ENCODE peak calls at places on chromosomes 16 and 17, in eight cellular contexts. One of them, this sample, is unnamed.

GRCh38 chr17:6177941-6178694 is 107.9 kb downstream of the WSCD1 start:
- DNase-seq in T follicular helper cell: no peak
- DNase-seq in T-cell: no peak
- DNase-seq in NCI-H2081: no peak
- DNase-seq in ovary: no peak
- DNase-seq in gastrocnemius medialis: no peak
- DNase-seq in upper lobe of left lung: no peak
- DNase-seq in activated naive CD4-positive, alpha-beta T cell treated with Interleukin-2 at 50 U/mL for 16 hours: no peak
- DNase-seq in this sample: no peak

GRCh38 chr16:47970291-47970931 is 185.4 kb downstream of the ABCC12 start:
- DNase-seq in NCI-H2081: no peak
- DNase-seq in T-cell: no peak
- DNase-seq in activated naive CD4-positive, alpha-beta T cell treated with Interleukin-2 at 50 U/mL for 16 hours: no peak
- DNase-seq in T follicular helper cell: no peak
- DNase-seq in gastrocnemius medialis: no peak
- DNase-seq in upper lobe of left lung: no peak
- DNase-seq in ovary: no peak
- DNase-seq in this sample: no peak

GRCh38 chr17:39898088-39898487 is 20.3 kb downstream of the GSDMB start:
- DNase-seq in gastrocnemius medialis: no peak
- DNase-seq in NCI-H2081: no peak
- DNase-seq in T-cell: no peak
- DNase-seq in activated naive CD4-positive, alpha-beta T cell treated with Interleukin-2 at 50 U/mL for 16 hours: no peak
- DNase-seq in T follicular helper cell: no peak
- DNase-seq in upper lobe of left lung: no peak
- DNase-seq in ovary: no peak
- DNase-seq in this sample: no peak

GRCh38 chr17:59154335-59154720 is 658 bp downstream of the SKA2 start:
- DNase-seq in T follicular helper cell: peak; percentile 8
- DNase-seq in gastrocnemius medialis: no peak
- DNase-seq in NCI-H2081: peak; percentile 69
- DNase-seq in ovary: peak; percentile 60
- DNase-seq in upper lobe of left lung: peak; percentile 33
- DNase-seq in T-cell: no peak
- DNase-seq in activated naive CD4-positive, alpha-beta T cell treated with Interleukin-2 at 50 U/mL for 16 hours: peak; percentile 37
- DNase-seq in this sample: peak; percentile 19

GRCh38 chr16:64738321-64738960 is 383.4 kb downstream of the CDH11 start:
- DNase-seq in gastrocnemius medialis: no peak
- DNase-seq in T-cell: no peak
- DNase-seq in activated naive CD4-positive, alpha-beta T cell treated with Interleukin-2 at 50 U/mL for 16 hours: no peak
- DNase-seq in ovary: no peak
- DNase-seq in NCI-H2081: no peak
- DNase-seq in upper lobe of left lung: no peak
- DNase-seq in T follicular helper cell: no peak
- DNase-seq in this sample: no peak

GRCh38 chr16:12100124-12100647 is 123.7 kb downstream of the SNX29 start:
- DNase-seq in gastrocnemius medialis: no peak
- DNase-seq in NCI-H2081: no peak
- DNase-seq in ovary: no peak
- DNase-seq in activated naive CD4-positive, alpha-beta T cell treated with Interleukin-2 at 50 U/mL for 16 hours: no peak
- DNase-seq in upper lobe of left lung: no peak
- DNase-seq in T-cell: no peak
- DNase-seq in T follicular helper cell: no peak
- DNase-seq in this sample: no peak

GRCh38 chr16:1812732-1813163 is 13.9 kb downstream of the HAGH start:
- DNase-seq in T-cell: peak; percentile 38
- DNase-seq in ovary: peak; percentile 83
- DNase-seq in NCI-H2081: peak; percentile 87
- DNase-seq in upper lobe of left lung: peak; percentile 87
- DNase-seq in T follicular helper cell: peak; percentile 31
- DNase-seq in activated naive CD4-positive, alpha-beta T cell treated with Interleukin-2 at 50 U/mL for 16 hours: peak; percentile 43
- DNase-seq in gastrocnemius medialis: no peak
- DNase-seq in this sample: peak; percentile 59

GRCh38 chr16:88049020-88049419 is 97.8 kb downstream of the BANP start:
- DNase-seq in ovary: no peak
- DNase-seq in T follicular helper cell: no peak
- DNase-seq in gastrocnemius medialis: no peak
- DNase-seq in activated naive CD4-positive, alpha-beta T cell treated with Interleukin-2 at 50 U/mL for 16 hours: no peak
- DNase-seq in NCI-H2081: no peak
- DNase-seq in T-cell: no peak
- DNase-seq in upper lobe of left lung: no peak
- DNase-seq in this sample: no peak